ENCODE peak calls at places on chromosome 17, in nine cellular contexts. L, T, Q, E, G, W, S, A and F are unnamed samples.

GRCh38 chr17:73360961-73361761 is 49.4 kb upstream of the CDC42EP4 start:
- DNase-seq in E (no peak), T (no peak), G (no peak), A (no peak), Q (no peak), L (peak; percentile 50), S (no peak), W (no peak), F (no peak)

GRCh38 chr17:59558953-59559352 is 6.5 kb upstream of the DHX40 start:
- DNase-seq in Q (no peak), A (no peak), L (peak; percentile 3), T (no peak), S (no peak), W (no peak), G (no peak), E (no peak), F (peak; percentile 52)

GRCh38 chr17:71472809-71473789 is 647.7 kb upstream of the SOX9 start:
- DNase-seq in W (peak; percentile 32), Q (no peak), E (no peak), T (peak; percentile 74), A (peak; percentile 51), L (peak; percentile 71), G (no peak), S (no peak), F (peak; percentile 66)

GRCh38 chr17:67056746-67057490 is 12.6 kb downstream of the CACNG1 start:
- DNase-seq in W (no peak), E (no peak), S (no peak), T (no peak), G (no peak), A (no peak), L (no peak), Q (no peak), F (no peak)

GRCh38 chr17:41800601-41801373 is 11.0 kb downstream of the P3H4 start:
- DNase-seq in A (no peak), G (no peak), L (no peak), S (no peak), T (no peak), Q (peak; percentile 43), E (no peak), W (no peak), F (no peak)

GRCh38 chr17:82318772-82319606 is 1.6 kb upstream of the CD7 start:
- DNase-seq in T (no peak), E (no peak), G (no peak), W (no peak), L (no peak), A (no peak), S (no peak), Q (no peak), F (no peak)

GRCh38 chr17:7043544-7044268 is at the start of gene SLC16A11:
- DNase-seq in L (no peak), S (no peak), E (no peak), T (no peak), W (peak; percentile 60), Q (peak; percentile 75), A (no peak), G (no peak), F (no peak)

GRCh38 chr17:12078791-12079190 is 58.1 kb downstream of the MAP2K4 start:
- DNase-seq in L (no peak), T (peak; percentile 43), Q (no peak), E (peak; percentile 34), S (no peak), A (no peak), G (no peak), W (no peak), F (no peak)

GRCh38 chr17:42698736-42699414 is 16.5 kb downstream of the CNTNAP1 start:
- DNase-seq in W (no peak), Q (peak; percentile 48), S (no peak), E (no peak), L (no peak), A (peak; percentile 55), G (no peak), T (no peak), F (peak; percentile 98)

GRCh38 chr17:77645441-77646430 is 312.8 kb upstream of the TNRC6C start:
- DNase-seq in A (peak; percentile 39), W (no peak), G (no peak), S (no peak), L (no peak), T (peak; percentile 83), Q (no peak), E (no peak), F (peak; percentile 4)

GRCh38 chr17:37361543-37361942 is 14.2 kb upstream of the C17orf78 start:
- DNase-seq in W (no peak), T (no peak), S (no peak), A (no peak), Q (no peak), L (no peak), G (no peak), E (no peak), F (no peak)

GRCh38 chr17:55283256-55283965 is 18.7 kb downstream of the HLF start:
- DNase-seq in T (no peak), W (no peak), L (no peak), G (no peak), Q (no peak), S (no peak), A (no peak), E (no peak), F (no peak)

GRCh38 chr17:1074886-1075665 is 78.1 kb downstream of the TIMM22 start:
- DNase-seq in A (no peak), E (no peak), Q (peak; percentile 48), S (no peak), W (no peak), L (peak; percentile 84), G (no peak), T (no peak), F (no peak)

GRCh38 chr17:58121925-58122324 is 26.3 kb upstream of the OR4D1 start:
- DNase-seq in S (no peak), E (no peak), Q (no peak), L (no peak), A (peak; percentile 55), G (no peak), W (no peak), T (peak; percentile 86), F (peak; percentile 76)

GRCh38 chr17:59311051-59311468 is 20.4 kb upstream of the YPEL2 start:
- DNase-seq in E (peak; percentile 43), L (peak; percentile 77), W (peak; percentile 74), A (peak; percentile 80), Q (peak; percentile 23), T (peak; percentile 55), G (no peak), S (no peak), F (peak; percentile 88)

GRCh38 chr17:59785091-59785799 is 77.8 kb downstream of the VMP1 start:
- DNase-seq in W (no peak), L (no peak), Q (no peak), S (no peak), A (no peak), E (no peak), G (no peak), T (no peak), F (peak; percentile 49)

GRCh38 chr17:14302421-14303099 is 1.7 kb downstream of the HS3ST3B1 start:
- DNase-seq in A (peak; percentile 85), T (peak; percentile 68), G (peak; percentile 63), Q (peak; percentile 89), L (peak; percentile 94), S (peak; percentile 70), W (peak; percentile 90), E (no peak), F (peak; percentile 82)

GRCh38 chr17:4074831-4075495 is 67.9 kb downstream of the ZZEF1 start:
- DNase-seq in W (peak; percentile 40), E (no peak), S (no peak), T (peak; percentile 28), A (peak; percentile 52), Q (no peak), L (peak; percentile 50), G (no peak), F (peak; percentile 64)

GRCh38 chr17:79540306-79540705 is 70.5 kb downstream of the RBFOX3 start:
- DNase-seq in W (no peak), A (no peak), T (no peak), Q (no peak), L (no peak), S (no peak), E (no peak), G (no peak), F (no peak)

GRCh38 chr17:73343739-73344454 is 32.1 kb upstream of the CDC42EP4 start:
- DNase-seq in L (peak; percentile 22), S (no peak), A (no peak), W (no peak), E (no peak), Q (no peak), G (no peak), T (no peak), F (no peak)

GRCh38 chr17:42883802-42884553 is 16.6 kb upstream of the G6PC1 start:
- DNase-seq in A (no peak), T (no peak), S (no peak), Q (no peak), E (no peak), W (no peak), L (no peak), G (no peak), F (peak; percentile 11)

GRCh38 chr17:726331-726919 is 6.0 kb upstream of the TLCD3A start:
- DNase-seq in T (no peak), E (no peak), L (no peak), G (no peak), S (no peak), W (no peak), Q (no peak), A (no peak), F (no peak)

GRCh38 chr17:74324521-74324920 is 1.5 kb upstream of the KIF19 start:
- DNase-seq in A (no peak), W (no peak), E (no peak), T (no peak), Q (no peak), S (no peak), G (no peak), L (no peak), F (no peak)

GRCh38 chr17:27386206-27387075 is 69.8 kb upstream of the KSR1 start:
- DNase-seq in T (no peak), A (no peak), S (no peak), W (no peak), E (no peak), G (no peak), Q (no peak), L (no peak), F (no peak)

GRCh38 chr17:76635039-76635438 is 8.5 kb downstream of the ST6GALNAC1 start:
- DNase-seq in S (no peak), W (no peak), G (no peak), E (no peak), L (no peak), T (no peak), A (no peak), Q (no peak), F (no peak)

GRCh38 chr17:48213797-48214196 is 106.2 kb downstream of the SNX11 start:
- DNase-seq in A (no peak), W (no peak), G (no peak), L (no peak), T (no peak), Q (no peak), S (no peak), E (no peak), F (no peak)